ENCODE peak calls at places on chromosomes 11 and 22, in four cellular contexts. O, W, K and D are unnamed samples.
A peak's percentile ranks its signal among the peaks of the same experiment; 100 is the strongest.

GRCh38 chr11:115291391-115291744 is 212.8 kb downstream of the CADM1 start:
- DNase-seq in O (no peak), W (no peak), K (no peak), D (no peak)

GRCh38 chr22:50074056-50074455 is 11.2 kb downstream of the MLC1 start:
- DNase-seq in O (no peak), W (peak; percentile 39), K (no peak), D (no peak)

GRCh38 chr11:129023968-129024676 is 81.5 kb upstream of the TP53AIP1 start:
- DNase-seq in O (no peak), W (peak; percentile 70), K (no peak), D (peak; percentile 69)

GRCh38 chr11:72609451-72609850 is 64.8 kb downstream of the PDE2A start:
- DNase-seq in O (no peak), W (no peak), K (no peak), D (no peak)

GRCh38 chr22:22408731-22409696 is 99.5 kb downstream of the ZNF280B start:
- DNase-seq in O (peak; percentile 24), W (no peak), K (no peak), D (no peak)

GRCh38 chr22:22883090-22883727 is 4.4 kb upstream of the IGLL5 start:
- DNase-seq in O (no peak), W (peak; percentile 30), K (no peak), D (no peak)

GRCh38 chr22:37278261-37278660 is 4.0 kb upstream of the CYTH4 start:
- DNase-seq in O (no peak), W (no peak), K (no peak), D (no peak)

GRCh38 chr22:30265851-30266444 is 703 bp downstream of the OSM start:
- DNase-seq in O (peak; percentile 70), W (peak; percentile 89), K (peak; percentile 45), D (no peak)

GRCh38 chr11:61023086-61024035 is 51.9 kb downstream of the CD6 start:
- DNase-seq in O (no peak), W (no peak), K (no peak), D (no peak)

GRCh38 chr11:107819361-107820014 is 39.1 kb downstream of the SLC35F2 start:
- DNase-seq in O (no peak), W (no peak), K (no peak), D (no peak)

GRCh38 chr22:23888615-23889401 is 5.4 kb upstream of the MIF start:
- DNase-seq in O (no peak), W (no peak), K (no peak), D (peak; percentile 38)

GRCh38 chr11:17923213-17923612 is 89.6 kb downstream of the SERGEF start:
- DNase-seq in O (peak; percentile 69), W (no peak), K (peak; percentile 29), D (no peak)

GRCh38 chr11:1779806-1780699 is 16.3 kb upstream of the CTSD start:
- DNase-seq in O (no peak), W (no peak), K (no peak), D (no peak)

GRCh38 chr22:27726344-27726725 is 75.2 kb downstream of the MN1 start:
- DNase-seq in O (no peak), W (no peak), K (peak; percentile 68), D (no peak)

GRCh38 chr22:43972931-43973330 is 17.7 kb downstream of the SAMM50 start:
- DNase-seq in O (no peak), W (no peak), K (no peak), D (no peak)

GRCh38 chr11:45210846-45211245 is 64.4 kb downstream of the PRDM11 start:
- DNase-seq in O (peak; percentile 32), W (no peak), K (no peak), D (no peak)
- H3K27ac ChIP-seq in O (peak overlapping the region; percentile 74), W (no peak overlapping the region), K (no peak overlapping the region), D (peak overlapping the region; percentile 73)

GRCh38 chr11:64245401-64245796 is 1.3 kb downstream of the PPP1R14B start:
- DNase-seq in O (peak; percentile 69), W (no peak), K (peak; percentile 55), D (no peak)

GRCh38 chr11:64242920-64243854 is 2.3 kb downstream of the FKBP2 start:
- DNase-seq in O (no peak), W (no peak), K (no peak), D (no peak)

GRCh38 chr11:64245797-64246623 is 733 bp downstream of the PPP1R14B start:
- DNase-seq in O (peak; percentile 82), W (peak; percentile 94), K (peak; percentile 67), D (no peak)

GRCh38 chr11:64244966-64245365 is 1.8 kb downstream of the PPP1R14B start:
- DNase-seq in O (no peak), W (no peak), K (no peak), D (no peak)

GRCh38 chr11:64244107-64244506 is 2.6 kb downstream of the PPP1R14B start:
- DNase-seq in O (no peak), W (no peak), K (no peak), D (no peak)
- H3K27ac ChIP-seq in O (no peak overlapping the region), W (no peak overlapping the region), K (no peak overlapping the region), D (no peak overlapping the region)

GRCh38 chr11:665707-666281 is 28.7 kb downstream of the DRD4 start:
- DNase-seq in O (no peak), W (no peak), K (no peak), D (no peak)
- H3K27ac ChIP-seq in O (peak overlapping the region; percentile 14), W (peak overlapping the region; percentile 17), K (peak overlapping the region; percentile 10), D (no peak overlapping the region)

GRCh38 chr11:14029415-14029814 is 66.9 kb downstream of the SPON1 start:
- DNase-seq in O (no peak), W (no peak), K (no peak), D (no peak)

GRCh38 chr11:14026961-14027360 is 64.4 kb downstream of the SPON1 start:
- DNase-seq in O (peak; percentile 59), W (no peak), K (peak; percentile 61), D (no peak)

GRCh38 chr11:14029971-14030531 is 67.5 kb downstream of the SPON1 start:
- DNase-seq in O (peak; percentile 73), W (peak; percentile 76), K (peak; percentile 65), D (no peak)
- H3K27ac ChIP-seq in O (no peak overlapping the region), W (no peak overlapping the region), K (peak overlapping the region; percentile 46), D (no peak overlapping the region)